ENCODE peak calls at places on chromosome 1, in four cellular contexts. V, Z, B and G are unnamed samples.

GRCh38 chr1:227900571-227901051 is 47.1 kb downstream of the WNT9A start:
- DNase-seq in V (no peak), Z (no peak), B (no peak), G (peak)

GRCh38 chr1:3126756-3127718 is 58.0 kb downstream of the PRDM16 start:
- DNase-seq in V (no peak), Z (no peak), B (no peak), G (no peak)

GRCh38 chr1:51073456-51073855 is 28.6 kb upstream of the C1orf185 start:
- DNase-seq in V (no peak), Z (peak), B (no peak), G (no peak)

GRCh38 chr1:78958711-78959110 is 47.8 kb downstream of the ADGRL4 start:
- DNase-seq in V (no peak), Z (no peak), B (no peak), G (no peak)

GRCh38 chr1:172909606-172910326 is 141.0 kb downstream of the TNFSF18 start:
- DNase-seq in V (no peak), Z (peak), B (no peak), G (no peak)

GRCh38 chr1:237913345-237913744 is 22.6 kb upstream of the ZP4 start:
- DNase-seq in V (no peak), Z (no peak), B (no peak), G (no peak)

GRCh38 chr1:54584575-54584974 is 36.5 kb downstream of the ACOT11 start:
- DNase-seq in V (no peak), Z (no peak), B (no peak), G (no peak)

GRCh38 chr1:186236921-186237320 is 138.1 kb downstream of the TPR start:
- DNase-seq in V (no peak), Z (peak), B (no peak), G (no peak)

GRCh38 chr1:189708674-189709073 is 769.0 kb downstream of the BRINP3 start:
- DNase-seq in V (no peak), Z (peak), B (no peak), G (no peak)

GRCh38 chr1:159014003-159014571 is 4.4 kb downstream of the IFI16 start:
- DNase-seq in V (no peak), Z (no peak), B (no peak), G (no peak)

GRCh38 chr1:3807769-3808168 is 11.5 kb upstream of the LRRC47 start:
- DNase-seq in V (no peak), Z (no peak), B (no peak), G (no peak)

GRCh38 chr1:22330092-22330762 is 121.4 kb upstream of the ZBTB40 start:
- DNase-seq in V (no peak), Z (no peak), B (no peak), G (no peak)

GRCh38 chr1:80767711-80768110 is 1033.0 kb upstream of the ADGRL2 start:
- DNase-seq in V (no peak), Z (no peak), B (no peak), G (no peak)

GRCh38 chr1:6581561-6582305 is 1.9 kb downstream of the ZBTB48 start:
- DNase-seq in V (no peak), Z (no peak), B (no peak), G (peak)

GRCh38 chr1:183230403-183230802 is 44.3 kb downstream of the LAMC2 start:
- DNase-seq in V (no peak), Z (peak), B (no peak), G (no peak)

GRCh38 chr1:55310517-55310927 is 95.4 kb upstream of the USP24 start:
- DNase-seq in V (peak), Z (peak), B (no peak), G (no peak)

GRCh38 chr1:21534674-21535378 is 25.6 kb downstream of the ALPL start:
- DNase-seq in V (no peak), Z (peak), B (no peak), G (no peak)

GRCh38 chr1:33516428-33516827 is 44.0 kb downstream of the ZSCAN20 start:
- DNase-seq in V (no peak), Z (no peak), B (no peak), G (no peak)

GRCh38 chr1:110962892-110963665 is 643 bp downstream of the LRIF1 start:
- DNase-seq in V (peak), Z (peak), B (peak), G (peak)

GRCh38 chr1:18302788-18303413 is 177.8 kb upstream of the KLHDC7A start:
- DNase-seq in V (peak), Z (no peak), B (no peak), G (no peak)

GRCh38 chr1:156964431-156964830 is 44.0 kb downstream of the LRRC71 start:
- DNase-seq in V (no peak), Z (no peak), B (no peak), G (no peak)

GRCh38 chr1:29836626-29837305 is 600.4 kb downstream of the PTPRU start:
- DNase-seq in V (no peak), Z (no peak), B (no peak), G (no peak)

GRCh38 chr1:39827201-39827600 is 38.5 kb upstream of the BMP8B start:
- DNase-seq in V (no peak), Z (peak), B (no peak), G (no peak)

GRCh38 chr1:150168960-150169565 is 19.3 kb downstream of the PLEKHO1 start:
- DNase-seq in V (no peak), Z (peak), B (no peak), G (peak)

GRCh38 chr1:53262000-53262399 is 23.7 kb upstream of the MAGOH start:
- DNase-seq in V (no peak), Z (no peak), B (no peak), G (no peak)

GRCh38 chr1:244237445-244237844 is 186.4 kb downstream of the ZBTB18 start:
- DNase-seq in V (no peak), Z (no peak), B (no peak), G (peak)

GRCh38 chr1:160053548-160054365 is 16.2 kb downstream of the KCNJ10 start:
- DNase-seq in V (no peak), Z (no peak), B (no peak), G (no peak)

GRCh38 chr1:23718482-23718881 is 24.8 kb upstream of the ELOA start:
- DNase-seq in V (no peak), Z (peak), B (no peak), G (no peak)

GRCh38 chr1:24874611-24875225 is 55.4 kb downstream of the RUNX3 start:
- DNase-seq in V (no peak), Z (no peak), B (no peak), G (no peak)

GRCh38 chr1:154573168-154573510 is 5.6 kb downstream of the CHRNB2 start:
- DNase-seq in V (no peak), Z (no peak), B (no peak), G (no peak)

GRCh38 chr1:62321438-62321837 is 2.2 kb upstream of the KANK4 start:
- DNase-seq in V (no peak), Z (peak), B (no peak), G (no peak)